ENCODE peak calls at places on chromosome 5, in five cellular contexts. One of them, this sample, is unnamed.

GRCh38 chr5:39775458-39776365 is 350.9 kb upstream of the DAB2 start:
- DNase-seq in heart right ventricle: no peak
- DNase-seq in neural crest cell: no peak
- DNase-seq in H9: no peak
- DNase-seq in A673: no peak
- DNase-seq in this sample: peak

GRCh38 chr5:180159756-180160155 is 49.3 kb downstream of the RASGEF1C start:
- DNase-seq in heart right ventricle: no peak
- DNase-seq in neural crest cell: no peak
- DNase-seq in H9: no peak
- DNase-seq in A673: no peak
- DNase-seq in this sample: no peak

GRCh38 chr5:129094924-129095797 is 612 bp downstream of the ISOC1 start:
- DNase-seq in heart right ventricle: peak
- DNase-seq in H9: no peak
- DNase-seq in neural crest cell: peak
- DNase-seq in A673: peak
- DNase-seq in this sample: no peak

GRCh38 chr5:136656811-136657210 is 291.5 kb upstream of the TRPC7 start:
- DNase-seq in H9: no peak
- DNase-seq in neural crest cell: no peak
- DNase-seq in heart right ventricle: no peak
- DNase-seq in A673: no peak
- DNase-seq in this sample: no peak

GRCh38 chr5:149128023-149128875 is 13.0 kb upstream of the ABLIM3 start:
- DNase-seq in heart right ventricle: peak
- DNase-seq in neural crest cell: peak
- DNase-seq in H9: peak
- DNase-seq in A673: peak
- DNase-seq in this sample: no peak

GRCh38 chr5:95760291-95761191 is 29.4 kb downstream of the RHOBTB3 start:
- DNase-seq in neural crest cell: no peak
- DNase-seq in heart right ventricle: no peak
- DNase-seq in H9: no peak
- DNase-seq in A673: peak
- DNase-seq in this sample: peak

GRCh38 chr5:96431376-96432244 is 1.4 kb downstream of the PCSK1 start:
- DNase-seq in A673: peak
- DNase-seq in H9: no peak
- DNase-seq in heart right ventricle: no peak
- DNase-seq in neural crest cell: no peak
- DNase-seq in this sample: no peak

GRCh38 chr5:38634961-38635369 is 78.5 kb upstream of the LIFR start:
- DNase-seq in H9: no peak
- DNase-seq in heart right ventricle: no peak
- DNase-seq in A673: peak
- DNase-seq in neural crest cell: no peak
- DNase-seq in this sample: no peak

GRCh38 chr5:55223988-55224240 is 3.2 kb downstream of the MCIDAS start:
- DNase-seq in neural crest cell: no peak
- DNase-seq in heart right ventricle: no peak
- DNase-seq in A673: no peak
- DNase-seq in H9: no peak
- DNase-seq in this sample: no peak

GRCh38 chr5:97618721-97619120 is 435.7 kb upstream of the RIOK2 start:
- DNase-seq in heart right ventricle: no peak
- DNase-seq in neural crest cell: no peak
- DNase-seq in A673: no peak
- DNase-seq in H9: no peak
- DNase-seq in this sample: no peak

GRCh38 chr5:87099967-87100366 is 167.7 kb upstream of the RASA1 start:
- DNase-seq in H9: no peak
- DNase-seq in neural crest cell: no peak
- DNase-seq in heart right ventricle: no peak
- DNase-seq in A673: no peak
- DNase-seq in this sample: no peak

GRCh38 chr5:6818594-6819512 is 105.6 kb downstream of the TENT4A start:
- DNase-seq in A673: no peak
- DNase-seq in heart right ventricle: no peak
- DNase-seq in H9: no peak
- DNase-seq in neural crest cell: no peak
- DNase-seq in this sample: no peak

GRCh38 chr5:6822556-6823343 is 109.5 kb downstream of the TENT4A start:
- DNase-seq in heart right ventricle: no peak
- DNase-seq in A673: no peak
- DNase-seq in neural crest cell: no peak
- DNase-seq in H9: peak
- DNase-seq in this sample: no peak

GRCh38 chr5:6820851-6821479 is 107.7 kb downstream of the TENT4A start:
- DNase-seq in heart right ventricle: no peak
- DNase-seq in neural crest cell: peak
- DNase-seq in H9: peak
- DNase-seq in A673: peak
- DNase-seq in this sample: no peak

GRCh38 chr5:6822068-6822467 is 108.8 kb downstream of the TENT4A start:
- DNase-seq in neural crest cell: no peak
- DNase-seq in A673: no peak
- DNase-seq in H9: no peak
- DNase-seq in heart right ventricle: no peak
- DNase-seq in this sample: no peak

DNA sequence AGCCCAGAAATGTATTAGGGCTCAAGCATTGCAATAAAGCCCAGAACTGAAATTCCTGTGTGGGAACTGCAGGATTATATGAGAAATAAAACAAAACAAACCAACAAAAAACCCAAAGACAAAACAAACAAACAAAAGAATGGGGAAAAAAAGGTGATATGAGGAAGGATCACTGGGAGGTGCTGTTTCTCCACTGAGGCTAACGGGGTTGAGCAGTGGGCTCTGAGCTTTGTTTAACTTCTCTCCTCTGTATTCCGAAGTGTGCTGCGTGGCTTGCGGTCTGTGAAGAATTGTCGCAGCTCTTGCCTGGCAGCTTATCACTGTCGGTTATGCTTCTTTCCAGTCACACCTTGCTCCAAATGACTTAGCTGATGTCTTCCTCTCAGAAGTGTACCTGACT is 106.3 kb downstream of the TENT4A start:
- DNase-seq in H9: no peak
- DNase-seq in A673: no peak
- DNase-seq in heart right ventricle: no peak
- DNase-seq in neural crest cell: no peak
- DNase-seq in this sample: no peak
- TF ChIP-seq CTCF in H9: peak
- TF ChIP-seq CTCF in A673: no peak
- TF ChIP-seq CTCF in heart right ventricle: no peak
- TF ChIP-seq CTCF in neural crest cell: peak
- TF ChIP-seq CTCF in this sample: no peak

GRCh38 chr5:15880201-15880600 is 299.4 kb downstream of the MARCHF11 start:
- DNase-seq in heart right ventricle: no peak
- DNase-seq in neural crest cell: no peak
- DNase-seq in H9: no peak
- DNase-seq in A673: no peak
- DNase-seq in this sample: no peak

GRCh38 chr5:15886156-15886555 is 293.4 kb downstream of the MARCHF11 start:
- DNase-seq in H9: no peak
- DNase-seq in A673: no peak
- DNase-seq in heart right ventricle: no peak
- DNase-seq in neural crest cell: no peak
- DNase-seq in this sample: no peak

GRCh38 chr5:15889001-15889400 is 290.6 kb downstream of the MARCHF11 start:
- DNase-seq in heart right ventricle: no peak
- DNase-seq in A673: no peak
- DNase-seq in neural crest cell: no peak
- DNase-seq in H9: no peak
- DNase-seq in this sample: no peak

GRCh38 chr5:15887072-15887471 is 292.5 kb downstream of the MARCHF11 start:
- DNase-seq in heart right ventricle: no peak
- DNase-seq in A673: no peak
- DNase-seq in H9: no peak
- DNase-seq in neural crest cell: no peak
- DNase-seq in this sample: no peak

DNA sequence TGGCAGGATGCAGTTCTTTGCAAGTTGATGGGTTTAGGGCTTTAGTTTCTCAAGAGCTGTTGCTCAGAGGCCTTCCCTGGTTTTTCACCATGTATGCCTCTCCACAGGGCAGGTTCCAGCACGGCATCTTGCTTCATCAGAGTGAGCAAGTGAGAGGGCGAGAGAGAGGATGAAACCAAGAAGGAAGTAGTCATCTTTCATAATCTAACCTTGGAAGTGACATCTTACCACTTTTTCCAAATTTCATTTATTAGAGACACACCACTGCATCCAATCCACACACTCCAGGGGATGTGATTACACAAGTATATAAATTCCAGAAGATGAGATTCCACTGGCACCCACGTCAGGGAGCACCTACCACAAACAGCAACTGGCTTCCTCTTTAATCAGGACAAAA is 294.4 kb downstream of the MARCHF11 start:
- DNase-seq in H9: no peak
- DNase-seq in heart right ventricle: no peak
- DNase-seq in A673: no peak
- DNase-seq in neural crest cell: no peak
- DNase-seq in this sample: no peak
- TF ChIP-seq CTCF in H9: no peak
- TF ChIP-seq CTCF in heart right ventricle: no peak
- TF ChIP-seq CTCF in A673: no peak
- TF ChIP-seq CTCF in neural crest cell: no peak
- TF ChIP-seq CTCF in this sample: no peak

DNA sequence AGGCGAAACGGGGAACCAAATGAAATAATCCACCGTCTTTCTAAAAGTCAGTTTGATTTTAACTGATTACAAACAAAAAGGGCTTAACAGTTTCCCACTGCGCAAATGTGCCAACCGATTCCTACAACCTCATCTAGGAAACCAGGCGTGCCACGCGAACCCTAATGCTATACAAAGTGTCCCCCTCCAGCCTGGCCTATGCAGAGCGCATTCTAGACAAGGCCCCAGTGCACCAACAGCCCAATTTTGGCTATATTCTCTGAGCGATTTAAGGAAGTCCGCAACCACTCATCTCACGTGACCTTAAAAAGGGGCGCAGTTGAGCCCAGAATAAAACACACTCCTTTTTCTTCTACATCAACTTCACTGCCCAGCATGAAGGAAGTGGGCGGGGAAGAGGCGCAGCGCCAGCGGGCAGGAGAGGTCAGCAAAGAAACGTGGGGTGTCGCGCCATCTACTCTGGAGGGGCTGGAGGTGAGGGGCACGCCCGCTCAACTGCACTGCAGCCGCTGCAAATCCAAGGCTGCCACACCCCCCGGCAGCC is 779 bp downstream of the FAM13B start:
- DNase-seq in A673: peak
- DNase-seq in neural crest cell: no peak
- DNase-seq in heart right ventricle: peak
- DNase-seq in H9: peak
- DNase-seq in this sample: no peak
- TF ChIP-seq CTCF in A673: peak
- TF ChIP-seq CTCF in neural crest cell: no peak
- TF ChIP-seq CTCF in heart right ventricle: no peak
- TF ChIP-seq CTCF in H9: no peak
- TF ChIP-seq CTCF in this sample: no peak

DNA sequence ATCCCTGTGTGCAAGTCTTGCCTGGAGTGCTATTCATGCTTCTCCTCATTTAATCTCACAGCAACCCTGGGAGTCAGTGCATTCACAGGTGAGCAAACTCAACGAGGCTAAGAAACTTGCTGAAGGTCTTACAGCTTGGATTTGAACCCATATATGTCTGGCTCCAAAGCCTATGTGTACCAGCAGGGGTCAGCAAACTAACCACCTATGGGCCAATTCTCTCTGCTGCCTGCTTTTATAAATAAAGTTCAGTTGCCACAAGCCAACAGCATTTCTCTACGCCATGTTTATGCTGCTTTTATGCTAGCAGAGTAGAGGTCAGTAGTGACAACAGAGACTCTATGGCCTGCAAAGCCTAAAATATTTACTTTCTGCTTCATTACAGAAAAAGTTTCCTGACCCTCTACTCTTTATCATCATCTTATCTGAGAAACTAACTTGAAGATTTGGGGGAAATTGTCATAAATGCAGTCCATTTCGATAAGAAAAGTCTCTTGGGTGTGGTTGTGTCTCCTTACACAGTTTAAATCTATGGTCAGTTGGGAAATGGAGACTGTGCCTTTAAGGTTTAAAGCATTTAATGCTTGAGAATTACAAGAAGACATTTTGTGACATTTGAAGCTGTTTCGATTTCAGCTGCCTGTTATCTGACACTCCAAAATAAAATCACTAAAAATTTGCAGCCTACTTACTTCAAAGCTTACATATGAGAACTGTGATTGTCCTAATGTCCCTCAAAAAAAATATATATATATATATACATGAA is 137.7 kb downstream of the PRELID2 start:
- DNase-seq in H9: peak
- DNase-seq in A673: peak
- DNase-seq in neural crest cell: no peak
- DNase-seq in heart right ventricle: no peak
- DNase-seq in this sample: no peak
- TF ChIP-seq CTCF in H9: peak
- TF ChIP-seq CTCF in A673: peak
- TF ChIP-seq CTCF in neural crest cell: peak
- TF ChIP-seq CTCF in heart right ventricle: no peak
- TF ChIP-seq CTCF in this sample: peak

GRCh38 chr5:133289686-133290367 is 238.0 kb downstream of the HSPA4 start:
- DNase-seq in heart right ventricle: no peak
- DNase-seq in A673: no peak
- DNase-seq in neural crest cell: no peak
- DNase-seq in H9: no peak
- DNase-seq in this sample: no peak
- TF ChIP-seq CTCF in heart right ventricle: no peak
- TF ChIP-seq CTCF in A673: no peak
- TF ChIP-seq CTCF in neural crest cell: no peak
- TF ChIP-seq CTCF in H9: no peak
- TF ChIP-seq CTCF in this sample: no peak

This sample was measured in AG09319.